ENCODE peak calls at places on chromosomes 5 and 9, in four cellular contexts. V is K562, R is GM12878, A is IMR-90. F is an unnamed sample.

GRCh38 chr9:12771891-12772290 is 2.9 kb upstream of the LURAP1L start:
- DNase-seq in V (no peak), R (no peak), A (peak), F (peak)

GRCh38 chr5:107669543-107670027 is 1.2 kb downstream of the EFNA5 start:
- DNase-seq in V (no peak), R (no peak), A (peak), F (peak)

GRCh38 chr9:76898786-76899185 is 7.1 kb downstream of the PRUNE2 start:
- DNase-seq in V (no peak), R (no peak), A (no peak), F (no peak)

GRCh38 chr9:135145312-135145711 is 57.8 kb downstream of the OLFM1 start:
- DNase-seq in V (no peak), R (no peak), A (no peak), F (no peak)

GRCh38 chr5:7776442-7776841 is 74.5 kb downstream of the CFAP90 start:
- DNase-seq in V (no peak), R (no peak), A (no peak), F (no peak)

GRCh38 chr9:109907810-109908458 is 127.9 kb downstream of the PALM2AKAP2 start:
- DNase-seq in V (no peak), R (no peak), A (no peak), F (no peak)

GRCh38 chr5:89473196-89473595 is 590.2 kb upstream of the MEF2C start:
- DNase-seq in V (no peak), R (no peak), A (no peak), F (no peak)

GRCh38 chr5:179268966-179269693 is 76.1 kb downstream of the ADAMTS2 start:
- DNase-seq in V (no peak), R (no peak), A (no peak), F (no peak)

GRCh38 chr9:101480386-101480785 is 44.8 kb upstream of the ALDOB start:
- DNase-seq in V (no peak), R (no peak), A (no peak), F (no peak)

GRCh38 chr5:10632110-10632903 is 68.4 kb downstream of the ANKRD33B start:
- DNase-seq in V (no peak), R (peak), A (peak), F (no peak)

GRCh38 chr5:165576678-165577275 is 2071.4 kb downstream of the MAT2B start:
- DNase-seq in V (no peak), R (no peak), A (no peak), F (no peak)

GRCh38 chr5:96117863-96118651 is 156.4 kb upstream of the ELL2 start:
- DNase-seq in V (no peak), R (no peak), A (peak), F (no peak)

GRCh38 chr9:68931821-68932220 is 82.1 kb downstream of the PRKACG start:
- DNase-seq in V (no peak), R (no peak), A (no peak), F (no peak)
- TF ChIP-seq FOS in V (no peak), R (no peak), A (no peak), F (no peak)

DNA sequence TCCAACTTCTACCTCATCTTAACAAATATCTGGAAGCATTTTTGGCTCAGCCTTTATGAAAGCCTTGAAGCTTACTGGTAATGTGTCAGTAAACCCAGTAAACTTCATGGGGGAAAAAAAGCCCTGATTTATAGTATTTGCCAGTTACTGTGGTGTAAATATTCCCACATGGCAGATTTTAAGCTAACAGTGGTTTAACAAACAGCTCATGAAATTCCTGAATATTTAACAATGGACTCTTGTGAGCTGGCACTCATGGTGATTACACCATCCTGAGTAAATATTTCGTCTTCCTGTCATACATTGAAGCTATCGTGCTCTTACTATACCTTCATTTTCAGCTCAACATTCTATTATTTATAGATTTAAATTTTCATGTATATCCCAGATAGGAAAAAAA is 57.0 kb upstream of the ACOT12 start:
- DNase-seq in V (no peak), R (no peak), A (peak), F (peak)
- TF ChIP-seq CTCF in V (no peak), R (no peak), A (no peak), F (no peak)

GRCh38 chr9:118522093-118523028 is 818.2 kb downstream of the TLR4 start:
- DNase-seq in V (no peak), R (peak), A (no peak), F (peak)
- TF ChIP-seq FOS in V (no peak), R (no peak), A (no peak), F (no peak)

GRCh38 chr9:128192601-128193371 is 1.4 kb upstream of the CIZ1 start:
- DNase-seq in V (peak), R (no peak), A (peak), F (peak)
- TF ChIP-seq CTCF in V (no peak), R (no peak), A (no peak), F (peak)

GRCh38 chr5:38467353-38468040 is 88.9 kb downstream of the LIFR start:
- DNase-seq in V (no peak), R (no peak), A (peak), F (peak)

GRCh38 chr5:38465045-38465444 is 91.4 kb downstream of the LIFR start:
- DNase-seq in V (no peak), R (no peak), A (peak), F (peak)

GRCh38 chr5:38463634-38464521 is 92.6 kb downstream of the LIFR start:
- DNase-seq in V (no peak), R (no peak), A (peak), F (peak)

GRCh38 chr5:38466444-38467189 is 89.8 kb downstream of the LIFR start:
- DNase-seq in V (no peak), R (no peak), A (no peak), F (peak)

DNA sequence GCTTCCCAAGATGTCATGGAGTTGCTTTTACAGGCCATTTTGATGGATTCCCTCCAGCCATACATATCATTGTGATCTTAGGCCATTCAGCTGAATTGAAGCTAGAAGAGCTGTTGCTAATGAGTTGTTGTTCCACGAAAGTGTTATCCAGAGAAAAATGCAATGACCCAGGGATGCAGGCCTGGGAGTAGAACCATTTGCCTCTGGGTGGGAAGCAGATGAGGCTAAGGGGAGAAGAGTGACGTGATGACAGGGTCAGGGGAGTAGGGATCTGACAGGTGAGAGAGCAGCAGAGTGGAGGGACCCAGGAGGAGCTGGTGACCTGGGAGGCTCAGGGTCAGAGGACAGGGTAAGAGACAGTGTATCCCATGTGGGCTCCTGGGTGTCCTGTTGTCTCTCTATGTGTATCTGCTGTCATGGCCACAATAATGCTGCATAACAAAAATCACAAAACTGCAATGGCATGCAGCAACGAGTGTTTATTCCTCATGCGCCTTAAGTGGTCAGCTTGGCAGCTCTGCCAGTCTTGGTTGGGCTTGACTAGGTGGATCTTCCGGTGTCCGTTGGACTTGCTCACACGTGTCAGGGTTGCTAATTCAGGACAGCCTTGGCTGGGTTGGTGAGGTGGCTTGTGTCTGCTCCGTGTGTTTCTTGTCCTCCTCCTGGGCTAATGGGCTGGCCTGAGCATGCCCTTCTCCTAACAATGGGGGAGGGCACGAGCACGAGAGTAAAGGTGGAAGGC is 90.6 kb downstream of the LIFR start:
- DNase-seq in V (no peak), R (no peak), A (no peak), F (peak)
- TF ChIP-seq FOS in V (no peak), R (no peak), A (no peak), F (no peak)

GRCh38 chr9:27714388-27714787 is 141.1 kb upstream of the C9orf72 start:
- DNase-seq in V (peak), R (no peak), A (no peak), F (no peak)
- TF ChIP-seq CTCF in V (no peak), R (no peak), A (no peak), F (no peak)

DNA sequence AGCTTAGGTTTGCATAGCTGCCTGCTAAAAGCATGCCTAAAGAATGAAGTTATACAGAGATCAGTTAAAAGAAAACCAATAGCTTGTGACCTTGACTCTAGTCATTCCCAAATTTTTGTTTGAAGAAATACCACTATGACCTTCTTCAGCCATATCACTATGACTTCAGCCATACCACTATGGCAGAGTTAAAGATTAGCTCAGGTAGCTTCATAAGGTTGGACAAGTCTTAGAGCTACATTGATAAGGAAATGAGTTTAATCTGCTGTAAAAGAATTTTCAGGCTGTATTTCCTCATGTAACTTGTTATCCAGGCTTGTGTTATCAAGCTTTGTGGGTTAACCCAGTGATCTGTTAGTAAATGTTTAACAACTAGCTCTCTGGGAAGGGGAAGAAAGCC is 30.7 kb downstream of the C6 start:
- DNase-seq in V (no peak), R (no peak), A (no peak), F (no peak)
- TF ChIP-seq FOS in V (no peak), R (no peak), A (no peak), F (no peak)

GRCh38 chr5:91312698-91313097 is 70.4 kb downstream of the ARRDC3 start:
- DNase-seq in V (no peak), R (no peak), A (no peak), F (peak)

GRCh38 chr5:91311168-91311696 is 71.9 kb downstream of the ARRDC3 start:
- DNase-seq in V (no peak), R (no peak), A (no peak), F (no peak)

GRCh38 chr5:91307023-91307422 is 76.1 kb downstream of the ARRDC3 start:
- DNase-seq in V (no peak), R (no peak), A (peak), F (no peak)

GRCh38 chr5:91306497-91306896 is 76.6 kb downstream of the ARRDC3 start:
- DNase-seq in V (no peak), R (no peak), A (peak), F (no peak)

GRCh38 chr5:91311697-91312501 is 71.2 kb downstream of the ARRDC3 start:
- DNase-seq in V (no peak), R (peak), A (peak), F (peak)
- TF ChIP-seq CTCF in V (no peak), R (no peak), A (no peak), F (no peak)

DNA sequence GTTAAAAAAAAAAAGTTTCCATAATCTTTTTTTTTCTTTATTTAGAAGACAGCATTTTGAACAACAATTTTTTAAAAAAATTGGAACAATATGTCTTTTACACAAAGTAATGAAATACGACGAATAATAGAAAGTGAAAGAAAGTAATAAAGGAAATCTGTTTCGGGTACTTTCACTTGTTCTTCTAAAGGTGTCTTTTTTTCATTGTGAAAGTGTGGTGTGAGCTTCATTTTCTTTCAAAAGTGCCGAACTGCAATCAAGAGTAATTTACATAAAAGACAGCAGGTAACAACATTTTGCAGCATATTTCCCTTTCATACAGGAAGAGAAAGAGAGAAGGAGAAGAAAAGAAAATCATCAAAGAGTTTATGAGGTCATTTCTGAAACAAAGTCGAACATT is 159.7 kb upstream of the CDH12 start:
- DNase-seq in V (no peak), R (peak), A (no peak), F (no peak)
- TF ChIP-seq FOS in V (no peak), R (no peak), A (no peak), F (no peak)

DNA sequence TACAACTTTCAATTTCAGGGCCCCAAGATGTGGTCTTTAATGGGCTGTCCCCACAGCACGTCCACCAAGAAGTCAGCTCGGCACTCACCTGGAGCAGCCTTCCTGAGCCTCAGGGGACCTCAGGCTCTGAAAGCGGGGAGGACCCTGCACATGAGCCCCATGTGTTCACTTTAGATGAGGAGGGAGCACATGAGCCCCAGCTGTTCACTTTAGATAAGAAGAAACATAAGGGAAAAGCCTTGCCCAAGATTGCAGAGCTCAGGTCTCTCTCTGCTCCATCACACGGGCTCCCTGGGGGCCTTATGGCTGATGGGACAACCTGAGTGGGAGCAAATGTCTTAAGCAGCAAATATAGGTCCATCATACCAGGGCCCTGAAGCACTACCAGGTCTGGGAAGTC is 56.4 kb downstream of the NIPSNAP3B start:
- DNase-seq in V (peak), R (no peak), A (no peak), F (no peak)
- TF ChIP-seq CTCF in V (no peak), R (no peak), A (no peak), F (no peak)

F was measured in endothelial cell of umbilical vein.